ENCODE peak calls at places on chromosome 3, in seven cellular contexts. B, V, M, T, E, S and O are unnamed samples.

GRCh38 chr3:152620395-152620794 is 214.5 kb upstream of the P2RY1 start:
- ATAC-seq in B (no peak), V (peak; percentile 36), M (peak; percentile 58), T (no peak), E (no peak), S (no peak), O (no peak)

GRCh38 chr3:24495334-24495994 is 814 bp upstream of the THRB start:
- ATAC-seq in B (no peak), V (peak; percentile 49), M (peak; percentile 74), T (no peak), E (peak; percentile 42), S (peak; percentile 66), O (peak; percentile 11)

GRCh38 chr3:16866447-16867025 is 18.2 kb upstream of the PLCL2 start:
- ATAC-seq in B (no peak), V (no peak), M (peak; percentile 41), T (peak; percentile 27), E (no peak), S (no peak), O (no peak)

GRCh38 chr3:112738366-112738765 is 97.4 kb upstream of the CCDC80 start:
- ATAC-seq in B (no peak), V (no peak), M (no peak), T (no peak), E (no peak), S (no peak), O (no peak)

GRCh38 chr3:101200461-101200860 is 119.9 kb downstream of the IMPG2 start:
- ATAC-seq in B (no peak), V (peak; percentile 55), M (no peak), T (no peak), E (peak; percentile 19), S (no peak), O (peak; percentile 18)

GRCh38 chr3:17928502-17929145 is 186.2 kb upstream of the TBC1D5 start:
- ATAC-seq in B (no peak), V (no peak), M (no peak), T (no peak), E (no peak), S (no peak), O (no peak)

GRCh38 chr3:152222327-152222726 is 46.4 kb upstream of the MBNL1 start:
- ATAC-seq in B (no peak), V (peak; percentile 72), M (no peak), T (peak; percentile 47), E (peak; percentile 85), S (no peak), O (peak; percentile 76)

GRCh38 chr3:3172627-3173026 is 6.9 kb downstream of the CRBN start:
- ATAC-seq in B (no peak), V (no peak), M (no peak), T (no peak), E (no peak), S (no peak), O (no peak)

GRCh38 chr3:59573911-59574310 is 524.1 kb upstream of the CFAP20DC start:
- ATAC-seq in B (no peak), V (no peak), M (peak; percentile 31), T (no peak), E (peak; percentile 36), S (no peak), O (peak; percentile 78)